ENCODE peak calls at places on chromosomes 2 and 18, in eight cellular contexts. One of them, this sample, is unnamed.

GRCh38 chr18:2906522-2907458 is 60.0 kb downstream of the EMILIN2 start:
- DNase-seq in stomach: no peak
- DNase-seq in fibroblast of lung: no peak
- DNase-seq in HepG2: peak; percentile 12
- DNase-seq in K562: peak; percentile 47
- DNase-seq in CD8-positive, alpha-beta memory T cell: peak; percentile 60
- DNase-seq in heart left ventricle: no peak
- DNase-seq in heart right ventricle: peak; percentile 47
- DNase-seq in this sample: no peak

GRCh38 chr2:30927561-30928075 is 120.4 kb upstream of the CAPN13 start:
- DNase-seq in K562: no peak
- DNase-seq in fibroblast of lung: no peak
- DNase-seq in heart left ventricle: no peak
- DNase-seq in CD8-positive, alpha-beta memory T cell: no peak
- DNase-seq in HepG2: no peak
- DNase-seq in heart right ventricle: no peak
- DNase-seq in stomach: no peak
- DNase-seq in this sample: no peak

GRCh38 chr2:207252979-207253640 is 87.4 kb upstream of the KLF7 start:
- DNase-seq in heart right ventricle: no peak
- DNase-seq in heart left ventricle: no peak
- DNase-seq in HepG2: no peak
- DNase-seq in fibroblast of lung: no peak
- DNase-seq in K562: no peak
- DNase-seq in CD8-positive, alpha-beta memory T cell: no peak
- DNase-seq in stomach: no peak
- DNase-seq in this sample: no peak

GRCh38 chr2:178484245-178485041 is 4.2 kb downstream of the PLEKHA3 start:
- DNase-seq in fibroblast of lung: peak; percentile 43
- DNase-seq in K562: peak; percentile 51
- DNase-seq in heart left ventricle: peak; percentile 61
- DNase-seq in HepG2: no peak
- DNase-seq in CD8-positive, alpha-beta memory T cell: no peak
- DNase-seq in heart right ventricle: no peak
- DNase-seq in stomach: peak; percentile 71
- DNase-seq in this sample: no peak

GRCh38 chr18:39746201-39746600 is 2180.6 kb upstream of the CELF4 start:
- DNase-seq in HepG2: no peak
- DNase-seq in heart left ventricle: no peak
- DNase-seq in K562: no peak
- DNase-seq in stomach: no peak
- DNase-seq in fibroblast of lung: no peak
- DNase-seq in heart right ventricle: no peak
- DNase-seq in CD8-positive, alpha-beta memory T cell: no peak
- DNase-seq in this sample: no peak

GRCh38 chr2:127053731-127054603 is 53.0 kb downstream of the BIN1 start:
- DNase-seq in K562: no peak
- DNase-seq in HepG2: no peak
- DNase-seq in heart right ventricle: peak; percentile 13
- DNase-seq in stomach: peak; percentile 58
- DNase-seq in CD8-positive, alpha-beta memory T cell: no peak
- DNase-seq in fibroblast of lung: peak; percentile 46
- DNase-seq in heart left ventricle: peak; percentile 21
- DNase-seq in this sample: peak; percentile 75

GRCh38 chr2:180334514-180334913 is 327.4 kb upstream of the CWC22 start:
- DNase-seq in CD8-positive, alpha-beta memory T cell: no peak
- DNase-seq in fibroblast of lung: no peak
- DNase-seq in stomach: no peak
- DNase-seq in heart left ventricle: no peak
- DNase-seq in heart right ventricle: no peak
- DNase-seq in HepG2: no peak
- DNase-seq in K562: no peak
- DNase-seq in this sample: no peak

GRCh38 chr2:167345559-167345958 is 457.3 kb downstream of the XIRP2 start:
- DNase-seq in HepG2: no peak
- DNase-seq in stomach: no peak
- DNase-seq in heart left ventricle: no peak
- DNase-seq in fibroblast of lung: no peak
- DNase-seq in heart right ventricle: no peak
- DNase-seq in K562: no peak
- DNase-seq in CD8-positive, alpha-beta memory T cell: no peak
- DNase-seq in this sample: no peak

GRCh38 chr2:191936882-191937405 is 90.1 kb upstream of the CAVIN2 start:
- DNase-seq in HepG2: no peak
- DNase-seq in heart left ventricle: no peak
- DNase-seq in K562: no peak
- DNase-seq in heart right ventricle: no peak
- DNase-seq in CD8-positive, alpha-beta memory T cell: no peak
- DNase-seq in fibroblast of lung: no peak
- DNase-seq in stomach: no peak
- DNase-seq in this sample: no peak

GRCh38 chr2:19675003-19675629 is 226.7 kb downstream of the TTC32 start:
- DNase-seq in stomach: no peak
- DNase-seq in fibroblast of lung: no peak
- DNase-seq in CD8-positive, alpha-beta memory T cell: no peak
- DNase-seq in heart right ventricle: no peak
- DNase-seq in K562: no peak
- DNase-seq in HepG2: no peak
- DNase-seq in heart left ventricle: no peak
- DNase-seq in this sample: no peak

GRCh38 chr2:37231251-37232130 is at the start of the genes CEBPZ and NDUFAF7:
- DNase-seq in heart right ventricle: peak; percentile 86
- DNase-seq in CD8-positive, alpha-beta memory T cell: peak; percentile 89
- DNase-seq in stomach: peak; percentile 91
- DNase-seq in heart left ventricle: peak; percentile 93
- DNase-seq in K562: peak; percentile 93
- DNase-seq in fibroblast of lung: peak; percentile 92
- DNase-seq in HepG2: peak; percentile 93
- DNase-seq in this sample: peak; percentile 94

GRCh38 chr2:191245046-191245868 is at the start of gene MYO1B:
- DNase-seq in K562: peak; percentile 11
- DNase-seq in CD8-positive, alpha-beta memory T cell: peak; percentile 44
- DNase-seq in heart left ventricle: peak; percentile 80
- DNase-seq in heart right ventricle: peak; percentile 76
- DNase-seq in stomach: peak; percentile 75
- DNase-seq in fibroblast of lung: peak; percentile 68
- DNase-seq in HepG2: peak; percentile 81
- DNase-seq in this sample: peak; percentile 91

GRCh38 chr2:61707984-61708852 is 145.6 kb downstream of the FAM161A start:
- DNase-seq in K562: peak; percentile 41
- DNase-seq in HepG2: peak; percentile 78
- DNase-seq in heart left ventricle: no peak
- DNase-seq in CD8-positive, alpha-beta memory T cell: no peak
- DNase-seq in fibroblast of lung: peak; percentile 30
- DNase-seq in stomach: peak; percentile 60
- DNase-seq in heart right ventricle: no peak
- DNase-seq in this sample: peak; percentile 29

GRCh38 chr2:212367431-212367830 is 171.2 kb downstream of the ERBB4 start:
- DNase-seq in heart left ventricle: no peak
- DNase-seq in CD8-positive, alpha-beta memory T cell: no peak
- DNase-seq in fibroblast of lung: no peak
- DNase-seq in K562: no peak
- DNase-seq in heart right ventricle: no peak
- DNase-seq in HepG2: no peak
- DNase-seq in stomach: no peak
- DNase-seq in this sample: no peak

GRCh38 chr2:38775921-38776225 is 2.1 kb upstream of the GEMIN6 start:
- DNase-seq in K562: no peak
- DNase-seq in heart left ventricle: no peak
- DNase-seq in CD8-positive, alpha-beta memory T cell: no peak
- DNase-seq in stomach: no peak
- DNase-seq in fibroblast of lung: no peak
- DNase-seq in heart right ventricle: no peak
- DNase-seq in HepG2: no peak
- DNase-seq in this sample: no peak

GRCh38 chr2:127288274-127288673 is 5.7 kb downstream of the ERCC3 start:
- DNase-seq in heart right ventricle: no peak
- DNase-seq in heart left ventricle: no peak
- DNase-seq in K562: no peak
- DNase-seq in fibroblast of lung: no peak
- DNase-seq in CD8-positive, alpha-beta memory T cell: no peak
- DNase-seq in stomach: no peak
- DNase-seq in HepG2: no peak
- DNase-seq in this sample: no peak

GRCh38 chr2:10448646-10449480 is 736 bp upstream of the ODC1 start:
- DNase-seq in HepG2: peak; percentile 90
- DNase-seq in heart right ventricle: peak; percentile 26
- DNase-seq in stomach: peak; percentile 94
- DNase-seq in K562: peak; percentile 95
- DNase-seq in CD8-positive, alpha-beta memory T cell: peak; percentile 94
- DNase-seq in fibroblast of lung: peak; percentile 86
- DNase-seq in heart left ventricle: peak; percentile 91
- DNase-seq in this sample: no peak

GRCh38 chr2:10444463-10444862 is 3.7 kb downstream of the ODC1 start:
- DNase-seq in HepG2: no peak
- DNase-seq in K562: peak; percentile 30
- DNase-seq in heart left ventricle: no peak
- DNase-seq in heart right ventricle: no peak
- DNase-seq in fibroblast of lung: no peak
- DNase-seq in stomach: no peak
- DNase-seq in CD8-positive, alpha-beta memory T cell: no peak
- DNase-seq in this sample: no peak

GRCh38 chr2:10447300-10448207 is 573 bp downstream of the ODC1 start:
- DNase-seq in stomach: peak; percentile 67
- DNase-seq in heart left ventricle: peak; percentile 57
- DNase-seq in heart right ventricle: no peak
- DNase-seq in K562: peak; percentile 50
- DNase-seq in fibroblast of lung: peak; percentile 46
- DNase-seq in HepG2: peak; percentile 38
- DNase-seq in CD8-positive, alpha-beta memory T cell: no peak
- DNase-seq in this sample: peak; percentile 72

GRCh38 chr2:10448208-10448645 is at the start of gene ODC1:
- DNase-seq in HepG2: peak; percentile 88
- DNase-seq in fibroblast of lung: peak; percentile 91
- DNase-seq in CD8-positive, alpha-beta memory T cell: peak; percentile 99
- DNase-seq in heart left ventricle: peak; percentile 95
- DNase-seq in heart right ventricle: peak; percentile 94
- DNase-seq in stomach: peak; percentile 97
- DNase-seq in K562: peak; percentile 98
- DNase-seq in this sample: peak; percentile 94

GRCh38 chr2:10446631-10447030 is 1.5 kb downstream of the ODC1 start:
- DNase-seq in stomach: no peak
- DNase-seq in CD8-positive, alpha-beta memory T cell: no peak
- DNase-seq in heart left ventricle: no peak
- DNase-seq in HepG2: no peak
- DNase-seq in fibroblast of lung: no peak
- DNase-seq in K562: no peak
- DNase-seq in heart right ventricle: no peak
- DNase-seq in this sample: no peak
- H3K4me3 ChIP-seq in stomach: peak overlapping the region; percentile 68
- H3K4me3 ChIP-seq in CD8-positive, alpha-beta memory T cell: peak overlapping the region; percentile 35
- H3K4me3 ChIP-seq in heart left ventricle: no peak overlapping the region
- H3K4me3 ChIP-seq in HepG2: peak overlapping the region; percentile 49
- H3K4me3 ChIP-seq in fibroblast of lung: peak overlapping the region; percentile 66
- H3K4me3 ChIP-seq in K562: peak overlapping the region; percentile 61
- H3K4me3 ChIP-seq in heart right ventricle: no peak overlapping the region
- H3K4me3 ChIP-seq in this sample: no peak overlapping the region

DNA sequence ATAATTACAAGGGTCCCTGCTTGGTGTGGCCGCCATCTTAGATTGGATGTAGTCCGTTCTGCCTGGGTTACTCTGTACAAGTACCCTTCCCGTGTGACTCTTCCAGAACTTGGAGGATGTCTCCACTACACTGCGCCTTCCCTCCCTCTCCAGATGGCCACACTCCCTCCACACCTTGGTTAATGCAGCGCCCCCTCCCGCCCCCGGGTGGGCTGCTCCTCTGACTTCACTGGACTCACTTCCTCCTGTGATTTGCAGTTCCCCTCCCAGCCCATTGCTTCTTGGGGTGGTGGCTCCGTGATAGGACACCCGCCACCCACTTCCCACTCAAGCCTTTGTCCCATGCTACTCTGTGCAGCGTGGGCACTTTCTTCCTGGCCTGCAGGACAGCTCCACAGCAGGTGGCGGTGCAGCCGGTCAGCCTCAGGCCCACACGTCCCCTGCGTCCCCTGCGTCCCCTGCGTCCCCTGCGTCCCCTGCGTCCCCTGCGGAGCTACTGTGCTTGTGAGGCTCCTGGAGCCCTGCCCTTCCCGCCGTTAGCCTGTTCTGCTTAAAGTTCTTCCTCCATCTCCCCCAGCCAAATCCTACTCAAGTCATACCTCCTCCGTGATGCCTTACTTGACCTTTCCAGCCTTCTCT is 130.5 kb upstream of the SIX3 start:
- DNase-seq in CD8-positive, alpha-beta memory T cell: no peak
- DNase-seq in K562: no peak
- DNase-seq in HepG2: no peak
- DNase-seq in fibroblast of lung: no peak
- DNase-seq in heart right ventricle: no peak
- DNase-seq in heart left ventricle: no peak
- DNase-seq in stomach: no peak
- DNase-seq in this sample: no peak
- H3K27me3 ChIP-seq in CD8-positive, alpha-beta memory T cell: peaks cover 7% of the 10 kb centered on the region
- H3K27me3 ChIP-seq in K562: peaks cover 19% of the 10 kb centered on the region
- H3K27me3 ChIP-seq in HepG2: no peaks in the 10 kb centered on the region
- H3K27me3 ChIP-seq in fibroblast of lung: peaks cover 13% of the 10 kb centered on the region
- H3K27me3 ChIP-seq in heart right ventricle: peaks cover 88% of the 10 kb centered on the region
- H3K27me3 ChIP-seq in heart left ventricle: peaks cover 69% of the 10 kb centered on the region
- H3K27me3 ChIP-seq in stomach: peaks cover 12% of the 10 kb centered on the region
- H3K27me3 ChIP-seq in this sample: no peaks in the 10 kb centered on the region

DNA sequence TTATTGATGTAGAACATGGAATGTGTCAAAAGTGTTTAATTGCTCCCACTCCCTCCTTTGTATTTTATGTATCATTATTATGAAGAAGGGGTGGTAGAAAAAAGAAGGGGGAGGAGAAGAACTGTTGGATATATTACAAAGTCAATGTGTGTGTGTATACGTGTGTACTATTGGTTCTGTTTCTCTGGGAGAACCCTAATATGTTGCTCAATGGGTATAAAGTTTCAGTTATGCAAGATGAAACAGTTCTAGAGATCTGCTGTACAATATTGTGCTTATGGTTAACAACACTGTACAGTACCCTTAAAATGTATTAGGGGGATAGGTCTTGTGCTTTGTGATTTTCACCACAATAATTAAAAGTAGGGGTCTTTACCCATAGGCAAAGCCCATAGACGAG is 58.1 kb upstream of the ZC3H15 start:
- DNase-seq in heart right ventricle: no peak
- DNase-seq in fibroblast of lung: peak; percentile 35
- DNase-seq in stomach: no peak
- DNase-seq in CD8-positive, alpha-beta memory T cell: no peak
- DNase-seq in K562: no peak
- DNase-seq in heart left ventricle: no peak
- DNase-seq in HepG2: peak; percentile 15
- DNase-seq in this sample: no peak
- H3K27ac ChIP-seq in heart right ventricle: no peak overlapping the region
- H3K27ac ChIP-seq in fibroblast of lung: no peak overlapping the region
- H3K27ac ChIP-seq in stomach: no peak overlapping the region
- H3K27ac ChIP-seq in CD8-positive, alpha-beta memory T cell: no peak overlapping the region
- H3K27ac ChIP-seq in K562: no peak overlapping the region
- H3K27ac ChIP-seq in heart left ventricle: no peak overlapping the region
- H3K27ac ChIP-seq in HepG2: no peak overlapping the region
- H3K27ac ChIP-seq in this sample: no peak overlapping the region

DNA sequence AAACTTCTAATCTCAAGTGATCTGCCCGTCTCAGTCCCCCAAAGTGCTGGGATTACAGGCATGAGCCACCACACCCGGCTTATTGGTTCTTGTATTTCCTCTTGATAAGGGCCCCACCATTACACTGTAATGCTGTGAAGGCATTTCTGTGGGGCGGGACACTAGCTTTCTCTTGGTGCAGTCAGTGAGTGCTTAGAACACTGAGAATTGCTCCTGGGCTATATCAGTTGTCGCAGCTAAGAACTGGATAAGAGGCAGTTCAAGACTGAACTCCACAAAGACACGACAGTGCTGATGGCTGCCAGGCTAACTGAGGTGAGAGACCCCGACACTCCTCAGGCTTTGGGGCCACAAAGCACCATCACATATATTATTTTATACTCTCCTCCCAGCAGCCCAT is 2.1 kb downstream of the KHK start:
- DNase-seq in heart left ventricle: no peak
- DNase-seq in heart right ventricle: no peak
- DNase-seq in CD8-positive, alpha-beta memory T cell: no peak
- DNase-seq in HepG2: no peak
- DNase-seq in K562: peak; percentile 52
- DNase-seq in stomach: no peak
- DNase-seq in fibroblast of lung: no peak
- DNase-seq in this sample: no peak
- H3K4me3 ChIP-seq in heart left ventricle: no peak overlapping the region
- H3K4me3 ChIP-seq in heart right ventricle: no peak overlapping the region
- H3K4me3 ChIP-seq in CD8-positive, alpha-beta memory T cell: no peak overlapping the region
- H3K4me3 ChIP-seq in HepG2: peak overlapping the region; percentile 19
- H3K4me3 ChIP-seq in K562: no peak overlapping the region
- H3K4me3 ChIP-seq in stomach: no peak overlapping the region
- H3K4me3 ChIP-seq in fibroblast of lung: no peak overlapping the region
- H3K4me3 ChIP-seq in this sample: peak overlapping the region; percentile 77